ENCODE peak calls at places on chromosomes 1 and 21, in eight cellular contexts. One of them, this sample, is unnamed. For H3K9me3, the result is how much of the 10 kb centered on the place peaks cover.

GRCh38 chr1:206829282-206829681 is 36.1 kb upstream of the IL20 start:
- DNase-seq in AG04450: no peak
- DNase-seq in thoracic aorta: no peak
- DNase-seq in lower lobe of right lung: no peak
- DNase-seq in uterus: no peak
- DNase-seq in CD8-positive, alpha-beta memory T cell: no peak
- DNase-seq in tibial nerve: no peak
- DNase-seq in stomach: no peak
- DNase-seq in this sample: no peak

GRCh38 chr1:47465605-47466004 is 27.8 kb downstream of the FOXD2 start:
- DNase-seq in CD8-positive, alpha-beta memory T cell: no peak
- DNase-seq in stomach: no peak
- DNase-seq in AG04450: no peak
- DNase-seq in lower lobe of right lung: no peak
- DNase-seq in thoracic aorta: no peak
- DNase-seq in tibial nerve: no peak
- DNase-seq in uterus: no peak
- DNase-seq in this sample: no peak

GRCh38 chr1:19563336-19564097 is 78.2 kb upstream of the CAPZB start:
- DNase-seq in uterus: peak
- DNase-seq in AG04450: peak
- DNase-seq in CD8-positive, alpha-beta memory T cell: no peak
- DNase-seq in thoracic aorta: peak
- DNase-seq in lower lobe of right lung: peak
- DNase-seq in tibial nerve: peak
- DNase-seq in stomach: peak
- DNase-seq in this sample: no peak

GRCh38 chr1:230868736-230869385 is 540 bp upstream of the C1orf198 start:
- DNase-seq in tibial nerve: no peak
- DNase-seq in AG04450: no peak
- DNase-seq in lower lobe of right lung: peak
- DNase-seq in thoracic aorta: no peak
- DNase-seq in CD8-positive, alpha-beta memory T cell: no peak
- DNase-seq in stomach: peak
- DNase-seq in uterus: peak
- DNase-seq in this sample: no peak

GRCh38 chr1:206478746-206479145 is 8.5 kb downstream of the IKBKE start:
- DNase-seq in thoracic aorta: no peak
- DNase-seq in CD8-positive, alpha-beta memory T cell: no peak
- DNase-seq in tibial nerve: no peak
- DNase-seq in stomach: no peak
- DNase-seq in uterus: no peak
- DNase-seq in lower lobe of right lung: no peak
- DNase-seq in AG04450: no peak
- DNase-seq in this sample: no peak

GRCh38 chr21:43574741-43575465 is 84.4 kb downstream of the HSF2BP start:
- DNase-seq in AG04450: no peak
- DNase-seq in uterus: peak
- DNase-seq in tibial nerve: no peak
- DNase-seq in thoracic aorta: no peak
- DNase-seq in lower lobe of right lung: peak
- DNase-seq in stomach: no peak
- DNase-seq in CD8-positive, alpha-beta memory T cell: no peak
- DNase-seq in this sample: no peak

GRCh38 chr1:9792156-9793042 is 31.4 kb downstream of the CLSTN1 start:
- DNase-seq in CD8-positive, alpha-beta memory T cell: no peak
- DNase-seq in lower lobe of right lung: no peak
- DNase-seq in AG04450: no peak
- DNase-seq in uterus: no peak
- DNase-seq in stomach: no peak
- DNase-seq in tibial nerve: no peak
- DNase-seq in thoracic aorta: no peak
- DNase-seq in this sample: no peak

GRCh38 chr21:29025328-29025713 is 853 bp downstream of the USP16 start:
- DNase-seq in uterus: no peak
- DNase-seq in tibial nerve: no peak
- DNase-seq in CD8-positive, alpha-beta memory T cell: no peak
- DNase-seq in stomach: no peak
- DNase-seq in thoracic aorta: no peak
- DNase-seq in lower lobe of right lung: no peak
- DNase-seq in AG04450: no peak
- DNase-seq in this sample: no peak

GRCh38 chr1:210467440-210468040 is 138.8 kb downstream of the HHAT start:
- DNase-seq in thoracic aorta: no peak
- DNase-seq in stomach: no peak
- DNase-seq in tibial nerve: no peak
- DNase-seq in lower lobe of right lung: no peak
- DNase-seq in AG04450: no peak
- DNase-seq in CD8-positive, alpha-beta memory T cell: no peak
- DNase-seq in uterus: no peak
- DNase-seq in this sample: no peak

GRCh38 chr21:45870851-45871615 is 110.5 kb upstream of the COL6A1 start:
- DNase-seq in lower lobe of right lung: peak
- DNase-seq in tibial nerve: no peak
- DNase-seq in CD8-positive, alpha-beta memory T cell: no peak
- DNase-seq in uterus: no peak
- DNase-seq in thoracic aorta: no peak
- DNase-seq in AG04450: no peak
- DNase-seq in stomach: no peak
- DNase-seq in this sample: no peak

GRCh38 chr1:183198463-183198862 is 12.4 kb downstream of the LAMC2 start:
- DNase-seq in tibial nerve: no peak
- DNase-seq in lower lobe of right lung: no peak
- DNase-seq in uterus: peak
- DNase-seq in AG04450: peak
- DNase-seq in stomach: no peak
- DNase-seq in thoracic aorta: no peak
- DNase-seq in CD8-positive, alpha-beta memory T cell: no peak
- DNase-seq in this sample: no peak

GRCh38 chr1:95282496-95282850 is 48.5 kb downstream of the RWDD3 start:
- DNase-seq in uterus: no peak
- DNase-seq in CD8-positive, alpha-beta memory T cell: no peak
- DNase-seq in stomach: no peak
- DNase-seq in AG04450: no peak
- DNase-seq in lower lobe of right lung: no peak
- DNase-seq in tibial nerve: no peak
- DNase-seq in thoracic aorta: no peak
- DNase-seq in this sample: no peak

GRCh38 chr1:85427358-85427757 is 37.6 kb downstream of the DDAH1 start:
- DNase-seq in AG04450: no peak
- DNase-seq in CD8-positive, alpha-beta memory T cell: no peak
- DNase-seq in stomach: no peak
- DNase-seq in lower lobe of right lung: no peak
- DNase-seq in tibial nerve: no peak
- DNase-seq in thoracic aorta: no peak
- DNase-seq in uterus: no peak
- DNase-seq in this sample: no peak

DNA sequence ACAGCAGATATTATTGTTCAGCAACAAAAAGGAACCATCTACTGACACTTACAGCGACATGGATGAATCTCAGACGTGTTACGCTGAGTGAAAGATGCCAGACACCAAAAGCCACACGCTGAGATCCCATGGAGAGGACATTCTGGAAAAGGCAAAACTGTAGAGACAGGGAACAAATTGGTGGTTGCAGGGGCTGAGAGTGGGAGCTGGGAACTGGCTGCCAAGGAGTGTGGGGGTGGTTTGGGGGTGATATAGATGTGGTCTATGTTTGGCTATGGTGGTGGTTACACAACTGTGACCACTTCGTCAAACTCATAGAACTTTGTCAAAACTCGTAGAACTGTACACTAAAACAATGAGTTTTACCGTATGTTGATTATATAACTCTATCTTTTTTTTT is 57.7 kb downstream of the RIPK4 start:
- DNase-seq in AG04450: no peak
- DNase-seq in lower lobe of right lung: no peak
- DNase-seq in stomach: no peak
- DNase-seq in tibial nerve: no peak
- DNase-seq in uterus: no peak
- DNase-seq in CD8-positive, alpha-beta memory T cell: no peak
- DNase-seq in thoracic aorta: no peak
- DNase-seq in this sample: no peak
- H3K9me3 ChIP-seq in AG04450: under half
- H3K9me3 ChIP-seq in lower lobe of right lung: under half
- H3K9me3 ChIP-seq in stomach: under half
- H3K9me3 ChIP-seq in tibial nerve: under half
- H3K9me3 ChIP-seq in uterus: under half
- H3K9me3 ChIP-seq in CD8-positive, alpha-beta memory T cell: under half
- H3K9me3 ChIP-seq in thoracic aorta: under half
- H3K9me3 ChIP-seq in this sample: under half

DNA sequence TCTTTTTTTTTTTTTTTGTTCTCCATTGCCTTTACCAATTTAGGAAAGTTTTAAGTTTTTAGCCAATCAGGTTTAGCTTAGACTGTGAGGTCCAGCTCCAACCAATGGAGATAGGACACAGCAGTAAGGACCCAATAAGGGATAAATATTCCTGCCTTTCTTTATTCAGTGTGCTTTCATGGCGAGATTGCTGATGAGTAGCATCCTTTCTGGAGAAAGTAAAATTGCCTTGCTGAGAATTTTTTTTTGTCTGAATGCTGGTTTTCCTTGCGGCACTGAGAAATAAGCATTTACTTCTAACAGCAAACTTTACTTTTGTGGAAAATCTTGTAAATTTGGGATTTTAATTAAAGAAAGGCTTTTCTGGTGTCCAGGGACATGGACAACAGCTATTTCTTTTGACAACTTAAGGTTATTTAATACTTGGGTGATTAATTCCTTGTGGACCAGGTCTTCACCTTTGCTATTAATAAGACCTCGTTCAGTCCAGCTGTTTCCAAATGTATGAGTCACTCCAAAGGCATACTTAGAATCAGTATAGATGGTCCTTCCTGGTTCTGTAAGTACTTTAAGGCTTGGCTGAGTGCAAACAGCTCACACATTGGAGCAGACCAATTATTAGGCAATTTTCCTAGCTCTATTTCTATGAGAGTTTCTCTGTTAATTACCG is 54.1 kb downstream of the SERINC2 start:
- DNase-seq in stomach: no peak
- DNase-seq in lower lobe of right lung: no peak
- DNase-seq in uterus: no peak
- DNase-seq in CD8-positive, alpha-beta memory T cell: no peak
- DNase-seq in thoracic aorta: no peak
- DNase-seq in AG04450: no peak
- DNase-seq in tibial nerve: no peak
- DNase-seq in this sample: no peak
- H3K9me3 ChIP-seq in stomach: under half
- H3K9me3 ChIP-seq in lower lobe of right lung: under half
- H3K9me3 ChIP-seq in uterus: under half
- H3K9me3 ChIP-seq in CD8-positive, alpha-beta memory T cell: under half
- H3K9me3 ChIP-seq in thoracic aorta: under half
- H3K9me3 ChIP-seq in AG04450: under half
- H3K9me3 ChIP-seq in tibial nerve: under half
- H3K9me3 ChIP-seq in this sample: under half

GRCh38 chr21:15367061-15367626 is 302.3 kb upstream of the NRIP1 start:
- DNase-seq in AG04450: no peak
- DNase-seq in tibial nerve: no peak
- DNase-seq in CD8-positive, alpha-beta memory T cell: no peak
- DNase-seq in stomach: no peak
- DNase-seq in lower lobe of right lung: no peak
- DNase-seq in uterus: no peak
- DNase-seq in thoracic aorta: no peak
- DNase-seq in this sample: no peak
- H3K9me3 ChIP-seq in AG04450: under half
- H3K9me3 ChIP-seq in tibial nerve: under half
- H3K9me3 ChIP-seq in CD8-positive, alpha-beta memory T cell: under half
- H3K9me3 ChIP-seq in stomach: under half
- H3K9me3 ChIP-seq in lower lobe of right lung: under half
- H3K9me3 ChIP-seq in uterus: under half
- H3K9me3 ChIP-seq in thoracic aorta: under half
- H3K9me3 ChIP-seq in this sample: under half

GRCh38 chr1:185517808-185518419 is 200.9 kb upstream of the IVNS1ABP start:
- DNase-seq in thoracic aorta: no peak
- DNase-seq in stomach: no peak
- DNase-seq in uterus: no peak
- DNase-seq in lower lobe of right lung: no peak
- DNase-seq in AG04450: no peak
- DNase-seq in tibial nerve: no peak
- DNase-seq in CD8-positive, alpha-beta memory T cell: no peak
- DNase-seq in this sample: no peak
- H3K9me3 ChIP-seq in thoracic aorta: under half
- H3K9me3 ChIP-seq in stomach: under half
- H3K9me3 ChIP-seq in uterus: under half
- H3K9me3 ChIP-seq in lower lobe of right lung: under half
- H3K9me3 ChIP-seq in AG04450: under half
- H3K9me3 ChIP-seq in tibial nerve: under half
- H3K9me3 ChIP-seq in CD8-positive, alpha-beta memory T cell: under half
- H3K9me3 ChIP-seq in this sample: under half

GRCh38 chr1:4598561-4598960 is 55.8 kb upstream of the AJAP1 start:
- DNase-seq in thoracic aorta: no peak
- DNase-seq in AG04450: no peak
- DNase-seq in CD8-positive, alpha-beta memory T cell: no peak
- DNase-seq in stomach: peak
- DNase-seq in tibial nerve: no peak
- DNase-seq in lower lobe of right lung: no peak
- DNase-seq in uterus: no peak
- DNase-seq in this sample: no peak

GRCh38 chr1:4600615-4601460 is 53.6 kb upstream of the AJAP1 start:
- DNase-seq in uterus: no peak
- DNase-seq in stomach: peak
- DNase-seq in lower lobe of right lung: no peak
- DNase-seq in AG04450: no peak
- DNase-seq in CD8-positive, alpha-beta memory T cell: no peak
- DNase-seq in tibial nerve: no peak
- DNase-seq in thoracic aorta: no peak
- DNase-seq in this sample: no peak

GRCh38 chr1:4599521-4599920 is 54.9 kb upstream of the AJAP1 start:
- DNase-seq in CD8-positive, alpha-beta memory T cell: no peak
- DNase-seq in thoracic aorta: no peak
- DNase-seq in stomach: peak
- DNase-seq in lower lobe of right lung: no peak
- DNase-seq in tibial nerve: no peak
- DNase-seq in AG04450: no peak
- DNase-seq in uterus: no peak
- DNase-seq in this sample: no peak

GRCh38 chr1:4601986-4602385 is 52.4 kb upstream of the AJAP1 start:
- DNase-seq in uterus: no peak
- DNase-seq in stomach: peak
- DNase-seq in lower lobe of right lung: no peak
- DNase-seq in tibial nerve: no peak
- DNase-seq in thoracic aorta: no peak
- DNase-seq in AG04450: no peak
- DNase-seq in CD8-positive, alpha-beta memory T cell: no peak
- DNase-seq in this sample: no peak

GRCh38 chr1:4599951-4600481 is 54.4 kb upstream of the AJAP1 start:
- DNase-seq in AG04450: no peak
- DNase-seq in lower lobe of right lung: no peak
- DNase-seq in stomach: peak
- DNase-seq in tibial nerve: no peak
- DNase-seq in uterus: no peak
- DNase-seq in CD8-positive, alpha-beta memory T cell: no peak
- DNase-seq in thoracic aorta: no peak
- DNase-seq in this sample: no peak
- H3K9me3 ChIP-seq in AG04450: half or more
- H3K9me3 ChIP-seq in lower lobe of right lung: under half
- H3K9me3 ChIP-seq in stomach: under half
- H3K9me3 ChIP-seq in tibial nerve: under half
- H3K9me3 ChIP-seq in uterus: under half
- H3K9me3 ChIP-seq in CD8-positive, alpha-beta memory T cell: under half
- H3K9me3 ChIP-seq in thoracic aorta: under half
- H3K9me3 ChIP-seq in this sample: under half